ENCODE peak calls at places on chromosomes 7 and 10, in nine cellular contexts. S is astrocyte of the spinal cord, M is GM12878, Q is upper lobe of right lung, Z is PC-9, C is HCT116, B is Peyer's patch, I is esophagus squamous epithelium, G is left ventricle myocardium inferior. E is an unnamed sample.

GRCh38 chr7:127955051-127955531 is 76.1 kb downstream of the LRRC4 start:
- DNase-seq in Q (no peak), B (no peak), S (no peak), Z (no peak), G (no peak), C (no peak), M (no peak), I (no peak), E (no peak)

GRCh38 chr7:100155553-100156317 is 2.8 kb downstream of the TRAPPC14 start:
- DNase-seq in I (no peak), G (no peak), S (no peak), M (no peak), Q (no peak), Z (no peak), C (no peak), B (no peak), E (no peak)

GRCh38 chr7:336810-337566 is 47.0 kb downstream of the FOXL3 start:
- DNase-seq in C (no peak), S (no peak), Q (no peak), M (no peak), Z (no peak), G (no peak), I (no peak), B (no peak), E (no peak)

GRCh38 chr7:134254311-134254710 is 62.4 kb downstream of the SLC35B4 start:
- DNase-seq in C (peak), B (no peak), I (no peak), M (no peak), Q (no peak), Z (no peak), G (no peak), S (peak), E (no peak)

GRCh38 chr7:30249316-30249715 is 35.1 kb upstream of the ZNRF2 start:
- DNase-seq in Z (no peak), I (no peak), B (no peak), C (no peak), G (no peak), Q (no peak), S (no peak), M (no peak), E (no peak)

GRCh38 chr10:100983868-100984669 is 3.2 kb downstream of the MRPL43 start:
- DNase-seq in Q (no peak), S (no peak), C (no peak), G (no peak), M (no peak), Z (no peak), B (peak), I (no peak), E (no peak)

GRCh38 chr7:134948736-134949135 is 37.6 kb upstream of the AGBL3 start:
- DNase-seq in C (no peak), I (no peak), S (no peak), Q (no peak), M (no peak), G (no peak), B (no peak), Z (peak), E (no peak)

GRCh38 chr10:80132299-80133139 is at the start of gene PLAC9:
- DNase-seq in I (no peak), S (no peak), M (no peak), Q (no peak), G (peak), C (no peak), B (no peak), Z (no peak), E (no peak)

GRCh38 chr10:12841826-12842225 is 159.7 kb downstream of the CCDC3 start:
- DNase-seq in B (no peak), M (no peak), I (no peak), S (no peak), G (no peak), Q (no peak), Z (no peak), C (no peak), E (no peak)

DNA sequence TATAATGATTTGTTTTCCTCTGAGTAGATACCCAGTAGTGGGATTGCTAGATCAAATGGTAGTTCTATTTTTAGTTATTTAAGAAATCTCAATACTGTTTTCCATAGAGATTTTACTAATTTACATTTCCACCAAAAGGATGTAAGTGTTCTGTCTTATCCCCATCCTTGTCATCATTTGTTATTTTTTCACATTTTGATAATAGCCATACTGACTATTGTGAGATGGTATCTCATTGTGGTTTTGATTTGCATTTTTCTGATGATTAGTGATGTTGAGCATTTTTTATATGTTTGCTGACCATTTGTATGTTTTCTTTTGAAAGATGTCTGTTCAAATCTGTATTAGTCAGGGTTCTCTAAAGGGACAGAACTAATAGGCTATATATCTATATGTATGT is 160.0 kb upstream of the TMEM229A start:
- DNase-seq in Q (no peak), S (no peak), B (no peak), M (no peak), C (no peak), Z (no peak), I (no peak), G (no peak), E (no peak)
- TF ChIP-seq CTCF in Q (no peak), S (no peak), B (no peak), M (no peak), C (no peak), Z (no peak), I (no peak), G (no peak), E (no peak)

GRCh38 chr7:73894851-73895441 is 34.0 kb downstream of the TMEM270 start:
- DNase-seq in B (no peak), I (no peak), Q (peak), M (no peak), S (peak), G (peak), Z (peak), C (no peak), E (peak)
- H3K4me3 ChIP-seq in B (no peak), I (no peak), Q (no peak), M (no peak), S (no peak), G (no peak), Z (no peak), C (no peak), E (no peak)

DNA sequence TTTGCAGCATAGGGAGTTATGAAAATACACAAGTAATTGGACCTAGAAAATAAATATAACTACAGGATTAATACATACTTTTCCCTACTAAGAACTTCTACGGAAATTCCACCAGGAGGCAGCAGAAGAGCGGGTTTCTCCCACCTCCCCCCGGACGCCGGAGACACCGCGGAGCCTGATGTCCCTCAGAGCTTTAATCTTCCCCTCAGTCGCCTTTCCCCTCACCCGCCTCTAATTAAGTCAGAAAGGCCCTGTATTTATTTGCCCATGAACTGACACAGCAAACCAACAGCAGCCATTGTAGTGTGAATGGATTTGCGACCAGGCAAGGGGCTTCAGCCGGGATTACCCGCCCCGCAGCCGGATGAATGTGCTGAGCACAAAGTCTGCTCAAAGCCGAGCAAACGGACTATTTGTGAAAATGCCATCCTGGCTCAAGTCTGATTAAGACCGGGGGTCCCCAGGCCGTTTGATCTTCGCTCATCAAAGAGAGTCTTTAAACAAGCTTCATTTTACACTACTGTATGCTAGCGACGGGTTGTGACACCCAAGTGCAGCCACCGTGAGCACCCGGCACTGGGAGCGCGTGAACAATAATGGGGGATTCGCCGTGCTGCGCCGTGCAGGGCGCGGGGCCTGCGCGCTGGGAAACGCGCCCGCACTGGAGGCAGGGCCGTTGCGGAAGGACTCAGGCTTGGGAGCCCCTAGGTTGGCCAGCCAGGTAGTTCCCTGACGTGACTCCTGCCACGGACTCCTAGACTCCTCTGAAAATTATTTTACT is 5.6 kb upstream of the DKK1 start:
- DNase-seq in M (no peak), C (no peak), B (peak), I (no peak), Q (peak), G (peak), S (peak), Z (peak), E (peak)
- TF ChIP-seq CTCF in M (peak), C (peak), B (peak), I (peak), Q (peak), G (peak), S (peak), Z (peak), E (peak)

GRCh38 chr10:96272256-96272985 is 1.1 kb upstream of the BLNK start:
- DNase-seq in Q (no peak), Z (no peak), B (no peak), S (no peak), G (no peak), M (no peak), C (no peak), I (no peak), E (no peak)
- H3K4me3 ChIP-seq in Q (no peak), Z (no peak), B (no peak), S (no peak), G (no peak), M (peak), C (no peak), I (no peak), E (no peak)

GRCh38 chr10:32141018-32141807 is 85.0 kb upstream of the KIF5B start:
- DNase-seq in C (no peak), I (no peak), B (no peak), Z (no peak), S (no peak), Q (no peak), G (no peak), M (no peak), E (no peak)

GRCh38 chr10:32140403-32140802 is 84.2 kb upstream of the KIF5B start:
- DNase-seq in M (no peak), Z (no peak), C (no peak), S (no peak), I (no peak), B (no peak), Q (no peak), G (no peak), E (no peak)

GRCh38 chr10:32142646-32143045 is 86.4 kb upstream of the KIF5B start:
- DNase-seq in Q (no peak), Z (no peak), M (no peak), G (no peak), S (peak), C (no peak), B (no peak), I (no peak), E (no peak)

GRCh38 chr10:32143302-32143847 is 87.2 kb upstream of the KIF5B start:
- DNase-seq in S (no peak), M (no peak), Z (no peak), Q (no peak), I (no peak), B (no peak), G (no peak), C (no peak), E (no peak)

GRCh38 chr10:32139223-32140073 is 83.2 kb upstream of the KIF5B start:
- DNase-seq in I (peak), G (peak), S (peak), B (peak), C (peak), Q (peak), M (no peak), Z (peak), E (peak)
- TF ChIP-seq CTCF in I (peak), G (peak), S (no peak), B (no peak), C (peak), Q (peak), M (no peak), Z (no peak), E (no peak)

E was measured in astrocyte of the cerebellum.